ENCODE peak calls at places on chromosomes 3 and 15, in eight cellular contexts. One of them, this sample, is unnamed.

GRCh38 chr3:96760956-96761355 is 53.4 kb upstream of the EPHA6 start:
- DNase-seq in transverse colon: no peak
- DNase-seq in A549: no peak
- DNase-seq in sigmoid colon: no peak
- DNase-seq in ovary: no peak
- DNase-seq in suprapubic skin: no peak
- DNase-seq in HepG2: no peak
- DNase-seq in tibial nerve: no peak
- DNase-seq in this sample: no peak

GRCh38 chr3:13146643-13147143 is 73.5 kb upstream of the IQSEC1 start:
- DNase-seq in transverse colon: peak
- DNase-seq in A549: no peak
- DNase-seq in sigmoid colon: peak
- DNase-seq in ovary: no peak
- DNase-seq in suprapubic skin: peak
- DNase-seq in HepG2: peak
- DNase-seq in tibial nerve: no peak
- DNase-seq in this sample: no peak

GRCh38 chr3:49100046-49100615 is 4.4 kb downstream of the QARS1 start:
- DNase-seq in transverse colon: no peak
- DNase-seq in A549: no peak
- DNase-seq in sigmoid colon: no peak
- DNase-seq in ovary: no peak
- DNase-seq in suprapubic skin: no peak
- DNase-seq in HepG2: no peak
- DNase-seq in tibial nerve: no peak
- DNase-seq in this sample: no peak

GRCh38 chr3:53150247-53151085 is 10.5 kb upstream of the PRKCD start:
- DNase-seq in transverse colon: peak
- DNase-seq in A549: no peak
- DNase-seq in sigmoid colon: no peak
- DNase-seq in ovary: no peak
- DNase-seq in suprapubic skin: no peak
- DNase-seq in HepG2: no peak
- DNase-seq in tibial nerve: no peak
- DNase-seq in this sample: no peak

GRCh38 chr3:128247841-128248240 is 94.6 kb downstream of the EEFSEC start:
- DNase-seq in transverse colon: no peak
- DNase-seq in A549: no peak
- DNase-seq in sigmoid colon: no peak
- DNase-seq in ovary: no peak
- DNase-seq in suprapubic skin: no peak
- DNase-seq in HepG2: no peak
- DNase-seq in tibial nerve: no peak
- DNase-seq in this sample: no peak

GRCh38 chr3:126361211-126361610 is 4.0 kb upstream of the KLF15 start:
- DNase-seq in transverse colon: peak
- DNase-seq in A549: no peak
- DNase-seq in sigmoid colon: no peak
- DNase-seq in ovary: peak
- DNase-seq in suprapubic skin: peak
- DNase-seq in HepG2: no peak
- DNase-seq in tibial nerve: no peak
- DNase-seq in this sample: no peak

GRCh38 chr3:15299036-15299435 is 33.4 kb downstream of the SH3BP5 start:
- DNase-seq in transverse colon: no peak
- DNase-seq in A549: no peak
- DNase-seq in sigmoid colon: peak
- DNase-seq in ovary: no peak
- DNase-seq in suprapubic skin: peak
- DNase-seq in HepG2: no peak
- DNase-seq in tibial nerve: no peak
- DNase-seq in this sample: no peak

GRCh38 chr3:43426388-43426787 is 140.0 kb downstream of the SNRK start:
- DNase-seq in transverse colon: no peak
- DNase-seq in A549: no peak
- DNase-seq in sigmoid colon: no peak
- DNase-seq in ovary: no peak
- DNase-seq in suprapubic skin: no peak
- DNase-seq in HepG2: no peak
- DNase-seq in tibial nerve: no peak
- DNase-seq in this sample: no peak

GRCh38 chr3:100041328-100041749 is 73.0 kb downstream of the FILIP1L start:
- DNase-seq in transverse colon: no peak
- DNase-seq in A549: no peak
- DNase-seq in sigmoid colon: no peak
- DNase-seq in ovary: no peak
- DNase-seq in suprapubic skin: no peak
- DNase-seq in HepG2: peak
- DNase-seq in tibial nerve: peak
- DNase-seq in this sample: no peak

GRCh38 chr15:20352241-20353200 is 189.1 kb downstream of the GOLGA6L6 start:
- DNase-seq in transverse colon: no peak
- DNase-seq in A549: no peak
- DNase-seq in sigmoid colon: peak
- DNase-seq in ovary: no peak
- DNase-seq in suprapubic skin: peak
- DNase-seq in HepG2: no peak
- DNase-seq in tibial nerve: no peak
- DNase-seq in this sample: no peak

GRCh38 chr3:154081305-154081704 is 39.9 kb upstream of the ARHGEF26 start:
- DNase-seq in transverse colon: no peak
- DNase-seq in A549: no peak
- DNase-seq in sigmoid colon: no peak
- DNase-seq in ovary: no peak
- DNase-seq in suprapubic skin: no peak
- DNase-seq in HepG2: no peak
- DNase-seq in tibial nerve: no peak
- DNase-seq in this sample: no peak

GRCh38 chr3:140927711-140928110 is 13.9 kb upstream of the SLC25A36 start:
- DNase-seq in transverse colon: no peak
- DNase-seq in A549: no peak
- DNase-seq in sigmoid colon: no peak
- DNase-seq in ovary: no peak
- DNase-seq in suprapubic skin: no peak
- DNase-seq in HepG2: no peak
- DNase-seq in tibial nerve: no peak
- DNase-seq in this sample: no peak

GRCh38 chr3:54278960-54279359 is 156.6 kb downstream of the CACNA2D3 start:
- DNase-seq in transverse colon: no peak
- DNase-seq in A549: no peak
- DNase-seq in sigmoid colon: no peak
- DNase-seq in ovary: no peak
- DNase-seq in suprapubic skin: no peak
- DNase-seq in HepG2: no peak
- DNase-seq in tibial nerve: no peak
- DNase-seq in this sample: no peak

GRCh38 chr15:47820780-47821319 is 103.5 kb downstream of the SEMA6D start:
- DNase-seq in transverse colon: no peak
- DNase-seq in A549: no peak
- DNase-seq in sigmoid colon: no peak
- DNase-seq in ovary: no peak
- DNase-seq in suprapubic skin: no peak
- DNase-seq in HepG2: no peak
- DNase-seq in tibial nerve: no peak
- DNase-seq in this sample: no peak

GRCh38 chr3:34183581-34184313 is 385.3 kb downstream of the PDCD6IP start:
- DNase-seq in transverse colon: no peak
- DNase-seq in A549: no peak
- DNase-seq in sigmoid colon: no peak
- DNase-seq in ovary: no peak
- DNase-seq in suprapubic skin: no peak
- DNase-seq in HepG2: no peak
- DNase-seq in tibial nerve: no peak
- DNase-seq in this sample: no peak

GRCh38 chr3:94011208-94011842 is 17.1 kb downstream of the STX19 start:
- DNase-seq in transverse colon: no peak
- DNase-seq in A549: no peak
- DNase-seq in sigmoid colon: no peak
- DNase-seq in ovary: no peak
- DNase-seq in suprapubic skin: no peak
- DNase-seq in HepG2: no peak
- DNase-seq in tibial nerve: no peak
- DNase-seq in this sample: no peak

GRCh38 chr3:69419276-69419675 is 33.4 kb upstream of the FRMD4B start:
- DNase-seq in transverse colon: no peak
- DNase-seq in A549: no peak
- DNase-seq in sigmoid colon: no peak
- DNase-seq in ovary: no peak
- DNase-seq in suprapubic skin: no peak
- DNase-seq in HepG2: no peak
- DNase-seq in tibial nerve: no peak
- DNase-seq in this sample: no peak

GRCh38 chr3:105904683-105905320 is 36.0 kb upstream of the CBLB start:
- DNase-seq in transverse colon: no peak
- DNase-seq in A549: no peak
- DNase-seq in sigmoid colon: no peak
- DNase-seq in ovary: no peak
- DNase-seq in suprapubic skin: no peak
- DNase-seq in HepG2: no peak
- DNase-seq in tibial nerve: no peak
- DNase-seq in this sample: no peak

GRCh38 chr15:44836094-44836493 is 99.8 kb downstream of the TRIM69 start:
- DNase-seq in transverse colon: no peak
- DNase-seq in A549: no peak
- DNase-seq in sigmoid colon: no peak
- DNase-seq in ovary: no peak
- DNase-seq in suprapubic skin: no peak
- DNase-seq in HepG2: peak
- DNase-seq in tibial nerve: no peak
- DNase-seq in this sample: no peak

GRCh38 chr3:143239026-143239425 is 119.5 kb downstream of the CHST2 start:
- DNase-seq in transverse colon: no peak
- DNase-seq in A549: no peak
- DNase-seq in sigmoid colon: no peak
- DNase-seq in ovary: no peak
- DNase-seq in suprapubic skin: no peak
- DNase-seq in HepG2: no peak
- DNase-seq in tibial nerve: no peak
- DNase-seq in this sample: no peak

GRCh38 chr3:24341668-24342067 is 153.0 kb downstream of the THRB start:
- DNase-seq in transverse colon: no peak
- DNase-seq in A549: no peak
- DNase-seq in sigmoid colon: no peak
- DNase-seq in ovary: no peak
- DNase-seq in suprapubic skin: no peak
- DNase-seq in HepG2: no peak
- DNase-seq in tibial nerve: no peak
- DNase-seq in this sample: no peak

GRCh38 chr3:158649791-158650190 is 5.5 kb downstream of the GFM1 start:
- DNase-seq in transverse colon: no peak
- DNase-seq in A549: no peak
- DNase-seq in sigmoid colon: no peak
- DNase-seq in ovary: no peak
- DNase-seq in suprapubic skin: no peak
- DNase-seq in HepG2: peak
- DNase-seq in tibial nerve: no peak
- DNase-seq in this sample: no peak
- TF ChIP-seq EP300 in transverse colon: no peak
- TF ChIP-seq EP300 in A549: no peak
- TF ChIP-seq EP300 in sigmoid colon: no peak
- TF ChIP-seq EP300 in ovary: no peak
- TF ChIP-seq EP300 in suprapubic skin: no peak
- TF ChIP-seq EP300 in HepG2: no peak
- TF ChIP-seq EP300 in tibial nerve: no peak
- TF ChIP-seq EP300 in this sample: no peak

GRCh38 chr15:67943475-67943874 is 103.6 kb upstream of the RNU6-1 start:
- DNase-seq in transverse colon: no peak
- DNase-seq in A549: no peak
- DNase-seq in sigmoid colon: no peak
- DNase-seq in ovary: no peak
- DNase-seq in suprapubic skin: no peak
- DNase-seq in HepG2: peak
- DNase-seq in tibial nerve: no peak
- DNase-seq in this sample: no peak

GRCh38 chr15:67940324-67940719 is 100.5 kb upstream of the RNU6-1 start:
- DNase-seq in transverse colon: no peak
- DNase-seq in A549: no peak
- DNase-seq in sigmoid colon: no peak
- DNase-seq in ovary: no peak
- DNase-seq in suprapubic skin: no peak
- DNase-seq in HepG2: no peak
- DNase-seq in tibial nerve: no peak
- DNase-seq in this sample: no peak

GRCh38 chr15:67943961-67944674 is 104.3 kb upstream of the RNU6-1 start:
- DNase-seq in transverse colon: no peak
- DNase-seq in A549: no peak
- DNase-seq in sigmoid colon: peak
- DNase-seq in ovary: peak
- DNase-seq in suprapubic skin: no peak
- DNase-seq in HepG2: no peak
- DNase-seq in tibial nerve: no peak
- DNase-seq in this sample: no peak

GRCh38 chr15:67945131-67945530 is 105.3 kb upstream of the RNU6-1 start:
- DNase-seq in transverse colon: no peak
- DNase-seq in A549: no peak
- DNase-seq in sigmoid colon: no peak
- DNase-seq in ovary: no peak
- DNase-seq in suprapubic skin: no peak
- DNase-seq in HepG2: no peak
- DNase-seq in tibial nerve: no peak
- DNase-seq in this sample: no peak

GRCh38 chr15:67941643-67942315 is 101.9 kb upstream of the RNU6-1 start:
- DNase-seq in transverse colon: no peak
- DNase-seq in A549: no peak
- DNase-seq in sigmoid colon: no peak
- DNase-seq in ovary: no peak
- DNase-seq in suprapubic skin: no peak
- DNase-seq in HepG2: peak
- DNase-seq in tibial nerve: no peak
- DNase-seq in this sample: no peak
- TF ChIP-seq EP300 in transverse colon: no peak
- TF ChIP-seq EP300 in A549: no peak
- TF ChIP-seq EP300 in sigmoid colon: no peak
- TF ChIP-seq EP300 in ovary: no peak
- TF ChIP-seq EP300 in suprapubic skin: no peak
- TF ChIP-seq EP300 in HepG2: no peak
- TF ChIP-seq EP300 in tibial nerve: no peak
- TF ChIP-seq EP300 in this sample: no peak

GRCh38 chr3:58588030-58588614 is 10.9 kb upstream of the FAM107A start:
- DNase-seq in transverse colon: no peak
- DNase-seq in A549: no peak
- DNase-seq in sigmoid colon: no peak
- DNase-seq in ovary: no peak
- DNase-seq in suprapubic skin: no peak
- DNase-seq in HepG2: no peak
- DNase-seq in tibial nerve: no peak
- DNase-seq in this sample: peak
- TF ChIP-seq EP300 in transverse colon: no peak
- TF ChIP-seq EP300 in A549: no peak
- TF ChIP-seq EP300 in sigmoid colon: no peak
- TF ChIP-seq EP300 in ovary: no peak
- TF ChIP-seq EP300 in suprapubic skin: no peak
- TF ChIP-seq EP300 in HepG2: no peak
- TF ChIP-seq EP300 in tibial nerve: no peak
- TF ChIP-seq EP300 in this sample: no peak

DNA sequence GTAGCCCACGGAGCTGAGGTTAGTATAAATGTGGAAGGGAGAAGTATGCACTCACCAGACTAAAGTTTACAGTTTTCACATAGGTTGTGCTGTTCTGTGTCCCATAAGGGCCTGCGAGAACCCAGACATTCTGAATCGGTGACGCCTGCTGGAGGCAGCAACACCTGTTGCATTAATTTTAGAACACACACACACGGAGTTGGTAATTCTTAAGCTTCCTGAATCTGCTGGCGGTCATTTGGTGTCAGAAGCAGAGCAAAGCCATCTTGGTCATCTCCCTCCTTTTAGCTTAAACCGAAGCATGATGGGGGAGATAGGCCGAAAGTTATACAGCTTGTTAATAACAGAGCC is 41.1 kb upstream of the AP3B2 start:
- DNase-seq in transverse colon: no peak
- DNase-seq in A549: peak
- DNase-seq in sigmoid colon: no peak
- DNase-seq in ovary: no peak
- DNase-seq in suprapubic skin: no peak
- DNase-seq in HepG2: no peak
- DNase-seq in tibial nerve: no peak
- DNase-seq in this sample: no peak
- TF ChIP-seq EP300 in transverse colon: no peak
- TF ChIP-seq EP300 in A549: no peak
- TF ChIP-seq EP300 in sigmoid colon: no peak
- TF ChIP-seq EP300 in ovary: no peak
- TF ChIP-seq EP300 in suprapubic skin: no peak
- TF ChIP-seq EP300 in HepG2: no peak
- TF ChIP-seq EP300 in tibial nerve: no peak
- TF ChIP-seq EP300 in this sample: no peak

This sample was measured in H1.